ENCODE peak calls at places on chromosome 22, in five cellular contexts. One of them, this sample, is unnamed.

GRCh38 chr22:29310863-29311339 is 4.5 kb downstream of the GAS2L1 start:
- DNase-seq in germinal center: peak
- DNase-seq in NCI-H2029: peak
- DNase-seq in aorta: peak
- DNase-seq in right cardiac atrium: peak
- DNase-seq in this sample: peak

GRCh38 chr22:30266445-30267381 is at the start of gene OSM:
- DNase-seq in germinal center: peak
- DNase-seq in NCI-H2029: no peak
- DNase-seq in aorta: peak
- DNase-seq in right cardiac atrium: no peak
- DNase-seq in this sample: no peak

GRCh38 chr22:41106122-41106968 is 14.0 kb downstream of the EP300 start:
- DNase-seq in germinal center: no peak
- DNase-seq in NCI-H2029: no peak
- DNase-seq in aorta: no peak
- DNase-seq in right cardiac atrium: no peak
- DNase-seq in this sample: peak

GRCh38 chr22:17997456-17997855 is 26.9 kb downstream of the MICAL3 start:
- DNase-seq in germinal center: no peak
- DNase-seq in NCI-H2029: no peak
- DNase-seq in aorta: no peak
- DNase-seq in right cardiac atrium: no peak
- DNase-seq in this sample: peak

GRCh38 chr22:33299245-33299956 is 241.2 kb upstream of the SYN3 start:
- DNase-seq in germinal center: peak
- DNase-seq in NCI-H2029: no peak
- DNase-seq in aorta: no peak
- DNase-seq in right cardiac atrium: no peak
- DNase-seq in this sample: no peak

GRCh38 chr22:26527574-26528465 is 15.5 kb upstream of the TFIP11 start:
- DNase-seq in germinal center: no peak
- DNase-seq in NCI-H2029: no peak
- DNase-seq in aorta: no peak
- DNase-seq in right cardiac atrium: no peak
- DNase-seq in this sample: no peak

GRCh38 chr22:30332551-30332950 is 5.8 kb upstream of the TBC1D10A start:
- DNase-seq in germinal center: no peak
- DNase-seq in NCI-H2029: no peak
- DNase-seq in aorta: no peak
- DNase-seq in right cardiac atrium: no peak
- DNase-seq in this sample: no peak

GRCh38 chr22:17779286-17780115 is 5.2 kb upstream of the BID start:
- DNase-seq in germinal center: no peak
- DNase-seq in NCI-H2029: no peak
- DNase-seq in aorta: no peak
- DNase-seq in right cardiac atrium: no peak
- DNase-seq in this sample: no peak

GRCh38 chr22:48490513-48491411 is 1336.9 kb downstream of the BRD1 start:
- DNase-seq in germinal center: no peak
- DNase-seq in NCI-H2029: no peak
- DNase-seq in aorta: peak
- DNase-seq in right cardiac atrium: no peak
- DNase-seq in this sample: no peak

GRCh38 chr22:28243539-28243938 is 324.5 kb upstream of the PITPNB start:
- DNase-seq in germinal center: no peak
- DNase-seq in NCI-H2029: no peak
- DNase-seq in aorta: no peak
- DNase-seq in right cardiac atrium: no peak
- DNase-seq in this sample: peak

GRCh38 chr22:44085743-44086741 is 61.9 kb downstream of the PARVB start:
- DNase-seq in germinal center: peak
- DNase-seq in NCI-H2029: peak
- DNase-seq in aorta: no peak
- DNase-seq in right cardiac atrium: peak
- DNase-seq in this sample: peak

GRCh38 chr22:26399288-26399687 is 29.8 kb upstream of the ASPHD2 start:
- DNase-seq in germinal center: no peak
- DNase-seq in NCI-H2029: no peak
- DNase-seq in aorta: no peak
- DNase-seq in right cardiac atrium: no peak
- DNase-seq in this sample: no peak

GRCh38 chr22:34645375-34645774 is 420.6 kb upstream of the ISX start:
- DNase-seq in germinal center: no peak
- DNase-seq in NCI-H2029: no peak
- DNase-seq in aorta: no peak
- DNase-seq in right cardiac atrium: no peak
- DNase-seq in this sample: no peak

GRCh38 chr22:42313804-42314581 is 43.5 kb upstream of the TCF20 start:
- DNase-seq in germinal center: no peak
- DNase-seq in NCI-H2029: peak
- DNase-seq in aorta: no peak
- DNase-seq in right cardiac atrium: no peak
- DNase-seq in this sample: peak

GRCh38 chr22:45083659-45084305 is 74.0 kb upstream of the PHF21B start:
- DNase-seq in germinal center: no peak
- DNase-seq in NCI-H2029: no peak
- DNase-seq in aorta: no peak
- DNase-seq in right cardiac atrium: no peak
- DNase-seq in this sample: peak

GRCh38 chr22:23772315-23773246 is at the start of gene MMP11:
- DNase-seq in germinal center: peak
- DNase-seq in NCI-H2029: peak
- DNase-seq in aorta: no peak
- DNase-seq in right cardiac atrium: peak
- DNase-seq in this sample: no peak

GRCh38 chr22:50027639-50028537 is 15.3 kb upstream of the IL17REL start:
- DNase-seq in germinal center: no peak
- DNase-seq in NCI-H2029: peak
- DNase-seq in aorta: peak
- DNase-seq in right cardiac atrium: no peak
- DNase-seq in this sample: no peak

GRCh38 chr22:29300807-29301601 is 5.4 kb upstream of the GAS2L1 start:
- DNase-seq in germinal center: no peak
- DNase-seq in NCI-H2029: no peak
- DNase-seq in aorta: no peak
- DNase-seq in right cardiac atrium: no peak
- DNase-seq in this sample: no peak

GRCh38 chr22:41517172-41518047 is 26.9 kb downstream of the POLR3H start:
- DNase-seq in germinal center: no peak
- DNase-seq in NCI-H2029: peak
- DNase-seq in aorta: no peak
- DNase-seq in right cardiac atrium: peak
- DNase-seq in this sample: peak

GRCh38 chr22:18065256-18065655 is 12.5 kb upstream of the PEX26 start:
- DNase-seq in germinal center: peak
- DNase-seq in NCI-H2029: no peak
- DNase-seq in aorta: no peak
- DNase-seq in right cardiac atrium: no peak
- DNase-seq in this sample: no peak

GRCh38 chr22:49721211-49721763 is 106.4 kb downstream of the BRD1 start:
- DNase-seq in germinal center: no peak
- DNase-seq in NCI-H2029: no peak
- DNase-seq in aorta: no peak
- DNase-seq in right cardiac atrium: no peak
- DNase-seq in this sample: no peak

GRCh38 chr22:19982991-19983578 is 33.5 kb downstream of the ARVCF start:
- DNase-seq in germinal center: no peak
- DNase-seq in NCI-H2029: no peak
- DNase-seq in aorta: peak
- DNase-seq in right cardiac atrium: peak
- DNase-seq in this sample: no peak

GRCh38 chr22:41177626-41178424 is 27.3 kb upstream of the L3MBTL2 start:
- DNase-seq in germinal center: no peak
- DNase-seq in NCI-H2029: no peak
- DNase-seq in aorta: no peak
- DNase-seq in right cardiac atrium: peak
- DNase-seq in this sample: no peak

GRCh38 chr22:47788461-47788860 is 1026.0 kb downstream of the TBC1D22A start:
- DNase-seq in germinal center: no peak
- DNase-seq in NCI-H2029: no peak
- DNase-seq in aorta: no peak
- DNase-seq in right cardiac atrium: no peak
- DNase-seq in this sample: no peak